ENCODE peak calls at places on chromosomes 5 and 9, in eight cellular contexts. S is skeletal muscle cell, J is A549, Z is esophagus muscularis mucosa, F is MM.1S, L is cardiac muscle cell, N is uterus, P is small intestine. Q is an unnamed sample.
A peak's percentile ranks its signal among the peaks of the same experiment; 100 is the strongest.

GRCh38 chr9:122051401-122052346 is 41.4 kb downstream of the TTLL11 start:
- DNase-seq in S (peak; percentile 47), J (no peak), Z (peak; percentile 77), F (no peak), L (peak; percentile 66), N (no peak), P (no peak), Q (peak; percentile 22)

GRCh38 chr5:151694035-151694485 is 7.3 kb upstream of the SPARC start:
- DNase-seq in S (no peak), J (no peak), Z (no peak), F (no peak), L (peak; percentile 91), N (no peak), P (no peak), Q (no peak)

GRCh38 chr9:120331913-120332312 is 248.1 kb downstream of the CDK5RAP2 start:
- DNase-seq in S (peak; percentile 51), J (no peak), Z (peak; percentile 68), F (no peak), L (no peak), N (no peak), P (no peak), Q (no peak)

GRCh38 chr9:77834898-77835505 is 186.9 kb upstream of the GNA14 start:
- DNase-seq in S (no peak), J (no peak), Z (no peak), F (no peak), L (peak; percentile 28), N (no peak), P (no peak), Q (no peak)

GRCh38 chr9:129235931-129236331 is 57.9 kb upstream of the IER5L start:
- DNase-seq in S (no peak), J (no peak), Z (no peak), F (peak; percentile 96), L (no peak), N (no peak), P (peak; percentile 50), Q (no peak)

GRCh38 chr5:137921931-137922330 is 32.7 kb downstream of the PKD2L2 start:
- DNase-seq in S (peak; percentile 24), J (no peak), Z (no peak), F (no peak), L (peak; percentile 27), N (no peak), P (no peak), Q (peak; percentile 12)

GRCh38 chr9:98656536-98656935 is 52.2 kb downstream of the GABBR2 start:
- DNase-seq in S (no peak), J (no peak), Z (no peak), F (no peak), L (no peak), N (no peak), P (no peak), Q (no peak)

GRCh38 chr5:37005252-37005651 is 128.7 kb downstream of the NIPBL start:
- DNase-seq in S (no peak), J (no peak), Z (no peak), F (peak; percentile 11), L (peak; percentile 71), N (no peak), P (no peak), Q (peak; percentile 47)

GRCh38 chr9:125983681-125984080 is 236.5 kb downstream of the PBX3 start:
- DNase-seq in S (no peak), J (no peak), Z (no peak), F (no peak), L (no peak), N (peak; percentile 2), P (no peak), Q (no peak)

GRCh38 chr5:139903805-139904565 is 108.4 kb downstream of the PSD2 start:
- DNase-seq in S (no peak), J (peak; percentile 16), Z (no peak), F (no peak), L (peak; percentile 12), N (no peak), P (no peak), Q (no peak)

GRCh38 chr5:139903450-139903804 is 107.8 kb downstream of the PSD2 start:
- DNase-seq in S (no peak), J (no peak), Z (no peak), F (no peak), L (no peak), N (no peak), P (no peak), Q (no peak)

GRCh38 chr5:139906661-139907060 is 111.1 kb downstream of the PSD2 start:
- DNase-seq in S (no peak), J (no peak), Z (no peak), F (no peak), L (no peak), N (no peak), P (no peak), Q (no peak)

GRCh38 chr5:139905401-139905800 is 109.8 kb downstream of the PSD2 start:
- DNase-seq in S (no peak), J (no peak), Z (no peak), F (no peak), L (no peak), N (no peak), P (no peak), Q (no peak)

DNA sequence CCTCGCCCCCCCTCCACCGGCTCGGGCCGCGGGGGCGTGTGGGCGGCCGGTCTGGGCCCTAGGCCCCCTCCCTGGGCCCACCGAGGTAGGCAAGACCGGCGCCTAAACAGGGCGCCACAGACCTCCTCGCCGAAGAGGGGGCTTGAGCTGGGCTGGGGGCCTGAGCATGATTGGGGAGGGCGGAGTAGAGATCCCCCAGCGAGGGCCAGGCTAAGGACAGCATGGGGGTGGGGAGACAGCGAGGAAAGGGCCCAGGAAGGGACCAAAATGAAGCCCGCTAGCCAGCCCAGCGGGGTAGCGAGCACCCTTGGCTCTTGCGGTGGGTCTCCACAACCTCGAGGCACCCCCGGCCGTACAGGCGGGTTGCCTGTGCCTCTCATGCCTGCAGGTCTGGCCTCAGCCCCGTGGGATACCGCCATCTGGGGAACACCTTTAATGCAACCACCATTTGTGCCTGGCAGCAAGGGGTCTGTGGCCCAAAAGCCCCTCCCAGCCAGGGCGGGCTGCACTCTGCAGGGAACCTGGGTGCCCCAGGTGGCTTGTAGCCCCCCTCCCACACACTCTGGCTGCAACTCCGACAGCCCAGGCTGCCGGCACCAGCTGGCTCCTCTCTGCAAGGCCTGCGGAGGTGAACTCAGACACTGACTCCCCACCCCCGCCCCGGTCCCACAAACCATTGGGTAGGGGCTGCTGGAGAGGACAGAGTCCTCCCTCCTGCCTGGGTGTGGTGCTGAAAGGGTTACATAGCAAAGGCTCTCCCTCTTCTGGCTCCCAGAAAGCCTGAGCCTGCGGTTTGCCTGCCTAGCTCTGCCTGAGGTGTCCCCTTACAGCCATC is 109.2 kb downstream of the PSD2 start:
- DNase-seq in S (no peak), J (no peak), Z (no peak), F (no peak), L (no peak), N (no peak), P (no peak), Q (no peak)
- H3K4me3 ChIP-seq in S (peak overlapping the region; percentile 31), J (peak overlapping the region; percentile 43), Z (peak overlapping the region; percentile 66), F (no peak overlapping the region), L (peak overlapping the region; percentile 38), N (peak overlapping the region; percentile 28), P (no peak overlapping the region), Q (peak overlapping the region; percentile 33)

DNA sequence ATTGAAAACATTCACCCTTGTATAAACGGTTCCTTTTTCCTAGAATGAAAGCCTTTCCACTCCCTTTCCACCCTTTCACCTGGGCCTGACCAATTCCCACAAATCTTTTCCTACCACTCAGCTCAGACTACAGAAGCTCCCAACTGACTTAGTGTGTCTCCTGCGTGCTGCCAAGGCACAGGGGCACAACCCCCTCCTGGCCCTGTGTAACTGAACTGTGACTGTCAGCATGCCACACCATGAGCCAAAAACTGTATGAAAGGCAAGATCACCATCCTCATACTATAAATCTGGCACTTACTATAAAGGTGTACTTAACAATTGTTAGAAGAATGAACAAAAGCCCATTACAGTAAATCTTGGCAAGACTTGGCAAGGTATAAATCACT is 11.5 kb downstream of the NOL8 start:
- DNase-seq in S (no peak), J (no peak), Z (no peak), F (no peak), L (no peak), N (no peak), P (no peak), Q (no peak)
- H3K4me3 ChIP-seq in S (no peak overlapping the region), J (no peak overlapping the region), Z (no peak overlapping the region), F (no peak overlapping the region), L (no peak overlapping the region), N (no peak overlapping the region), P (no peak overlapping the region), Q (no peak overlapping the region)

GRCh38 chr9:570187-570586 is 271.3 kb upstream of the DMRT1 start:
- DNase-seq in S (no peak), J (no peak), Z (no peak), F (no peak), L (no peak), N (no peak), P (no peak), Q (no peak)

GRCh38 chr9:565528-565927 is 276.0 kb upstream of the DMRT1 start:
- DNase-seq in S (no peak), J (no peak), Z (no peak), F (no peak), L (no peak), N (no peak), P (no peak), Q (no peak)

GRCh38 chr9:567128-567745 is 274.3 kb upstream of the DMRT1 start:
- DNase-seq in S (no peak), J (no peak), Z (no peak), F (peak; percentile 25), L (no peak), N (no peak), P (no peak), Q (no peak)

GRCh38 chr9:569276-569675 is 272.2 kb upstream of the DMRT1 start:
- DNase-seq in S (no peak), J (no peak), Z (no peak), F (no peak), L (no peak), N (no peak), P (no peak), Q (no peak)

DNA sequence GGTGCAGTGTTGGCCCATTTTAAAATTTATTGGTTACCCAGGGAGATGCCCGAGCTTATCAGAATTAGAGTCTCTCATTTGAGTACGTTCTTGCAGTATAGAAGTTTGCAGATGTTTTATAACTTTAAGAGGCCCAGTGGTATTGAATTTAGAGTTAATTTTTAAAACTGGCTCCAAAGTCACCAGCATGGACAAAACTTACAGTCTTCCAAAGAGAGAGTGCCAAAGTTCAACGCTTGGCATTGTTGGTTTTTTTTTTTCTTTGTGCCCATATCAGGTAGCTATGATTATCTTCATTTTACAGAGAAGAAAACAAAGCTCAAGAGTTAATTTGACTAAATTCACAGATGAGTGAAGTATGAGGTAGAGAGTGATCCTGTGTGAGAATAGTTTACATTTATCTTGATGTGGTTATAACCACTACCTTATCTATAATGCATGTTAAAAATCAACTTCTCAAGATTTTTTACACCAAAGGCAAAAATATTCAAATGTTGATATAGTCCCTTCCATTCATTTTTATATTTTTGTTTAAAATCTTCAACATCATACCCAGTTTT is 273.7 kb upstream of the DMRT1 start:
- DNase-seq in S (no peak), J (no peak), Z (no peak), F (no peak), L (no peak), N (no peak), P (no peak), Q (no peak)
- H3K4me3 ChIP-seq in S (no peak overlapping the region), J (no peak overlapping the region), Z (no peak overlapping the region), F (no peak overlapping the region), L (no peak overlapping the region), N (no peak overlapping the region), P (no peak overlapping the region), Q (no peak overlapping the region)

DNA sequence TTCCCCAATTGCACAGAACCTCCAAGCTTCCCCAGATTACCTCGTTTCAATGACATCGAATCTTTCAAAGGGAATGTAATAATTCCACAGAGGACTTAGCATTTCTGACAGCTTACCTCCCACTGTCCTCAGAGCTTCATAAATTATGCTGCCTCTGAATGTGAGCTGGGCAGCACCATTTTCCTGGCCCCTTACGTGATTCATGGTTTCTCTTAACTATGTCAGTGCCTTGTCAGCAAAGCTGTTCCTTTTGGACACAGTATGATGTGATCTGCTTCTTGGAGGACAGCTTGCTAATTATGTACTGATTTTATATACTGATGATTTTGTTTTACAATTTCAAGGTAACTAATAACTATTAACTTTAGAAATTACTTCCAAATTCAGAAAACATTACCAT is 27.7 kb upstream of the SSBP2 start:
- DNase-seq in S (peak; percentile 68), J (no peak), Z (no peak), F (peak; percentile 34), L (peak; percentile 48), N (no peak), P (peak; percentile 13), Q (no peak)
- H3K4me3 ChIP-seq in S (no peak overlapping the region), J (no peak overlapping the region), Z (peak overlapping the region; percentile 46), F (peak overlapping the region; percentile 54), L (no peak overlapping the region), N (peak overlapping the region; percentile 6), P (no peak overlapping the region), Q (no peak overlapping the region)

Q was measured in astrocyte of the cerebellum.